ENCODE peak calls at places on chromosomes 1 and 21, in four cellular contexts. I is D341Med; S is naive thymus-derived CD8-positive, alpha-beta T cell; B is T-helper 1 cell. V is an unnamed sample.

GRCh38 chr1:45643978-45644377 is 20.1 kb upstream of the CCDC17 start:
- DNase-seq in I (no peak), S (no peak), B (no peak), V (no peak)

GRCh38 chr1:206447792-206448191 is 22.5 kb upstream of the IKBKE start:
- DNase-seq in I (no peak), B (no peak), S (no peak), V (no peak)

GRCh38 chr1:222798111-222798510 is 16.7 kb upstream of the DISP1 start:
- DNase-seq in S (no peak), I (no peak), B (no peak), V (no peak)

GRCh38 chr1:81703736-81704463 is 96.8 kb upstream of the ADGRL2 start:
- DNase-seq in I (no peak), B (no peak), S (no peak), V (no peak)

GRCh38 chr1:155175281-155175926 is 1.8 kb downstream of the TRIM46 start:
- DNase-seq in I (peak), S (no peak), B (no peak), V (no peak)

GRCh38 chr21:46158666-46159300 is 3.4 kb upstream of the FTCD start:
- DNase-seq in I (no peak), S (no peak), B (no peak), V (peak)

GRCh38 chr21:41361053-41361785 is 608 bp upstream of the MX2 start:
- DNase-seq in I (no peak), S (no peak), B (no peak), V (no peak)

GRCh38 chr21:33115586-33116541 is 45.9 kb downstream of the OLIG1 start:
- DNase-seq in I (no peak), S (no peak), B (no peak), V (no peak)

GRCh38 chr1:91651243-91651642 is 150.6 kb downstream of the CDC7 start:
- DNase-seq in I (no peak), S (no peak), B (no peak), V (no peak)

GRCh38 chr1:229792576-229792975 is 166.5 kb downstream of the URB2 start:
- DNase-seq in B (no peak), S (no peak), I (no peak), V (no peak)

GRCh38 chr1:41687007-41687406 is 202.5 kb upstream of the EDN2 start:
- DNase-seq in S (no peak), B (no peak), I (no peak), V (no peak)

GRCh38 chr1:98546319-98546718 is 115.2 kb upstream of the SNX7 start:
- DNase-seq in I (no peak), S (no peak), B (no peak), V (no peak)

GRCh38 chr1:34312359-34312758 is 135.7 kb downstream of the C1orf94 start:
- DNase-seq in S (no peak), B (no peak), I (no peak), V (no peak)

GRCh38 chr1:223363057-223363855 is 720 bp downstream of the SUSD4 start:
- DNase-seq in S (no peak), I (peak), B (peak), V (no peak)

GRCh38 chr1:90414201-90414600 is 302.9 kb downstream of the BARHL2 start:
- DNase-seq in B (no peak), S (no peak), I (no peak), V (no peak)

GRCh38 chr1:213519098-213519497 is 468.1 kb downstream of the RPS6KC1 start:
- DNase-seq in I (no peak), B (no peak), S (no peak), V (no peak)

GRCh38 chr1:204337583-204337982 is 22.1 kb downstream of the PLEKHA6 start:
- DNase-seq in S (no peak), B (no peak), I (no peak), V (no peak)

GRCh38 chr1:204127597-204128242 is 24.1 kb downstream of the ETNK2 start:
- DNase-seq in S (no peak), I (peak), B (no peak), V (no peak)

GRCh38 chr1:65793359-65793732 is 651 bp downstream of the PDE4B start:
- DNase-seq in B (no peak), I (no peak), S (no peak), V (no peak)

GRCh38 chr1:230148768-230149469 is 81.9 kb downstream of the GALNT2 start:
- DNase-seq in S (no peak), B (no peak), I (no peak), V (no peak)

GRCh38 chr1:246492611-246493245 is 14.4 kb downstream of the SMYD3 start:
- DNase-seq in I (peak), S (no peak), B (no peak), V (no peak)

GRCh38 chr1:31145581-31146117 is 80.1 kb upstream of the PUM1 start:
- DNase-seq in S (no peak), B (no peak), I (no peak), V (no peak)

GRCh38 chr1:185300152-185300551 is 16.9 kb downstream of the IVNS1ABP start:
- DNase-seq in B (no peak), S (no peak), I (no peak), V (no peak)

GRCh38 chr1:24069817-24070216 is 42.1 kb downstream of the MYOM3 start:
- DNase-seq in S (no peak), B (no peak), I (no peak), V (no peak)

GRCh38 chr1:185483647-185484450 is 166.8 kb upstream of the IVNS1ABP start:
- DNase-seq in I (peak), S (no peak), B (no peak), V (no peak)

V was measured in activated CD4-positive, alpha-beta T cell treated with anti-CD3 and anti-CD28 coated beads for 1 hour.